ENCODE peak calls at places on chromosomes 2 and 18, in six cellular contexts. G is GM12878, U is mucosa of descending colon, C is dorsolateral prefrontal cortex, H is bronchial epithelial cell, Z is body of pancreas. D is an unnamed sample.
A peak's percentile ranks its signal among the peaks of the same experiment; 100 is the strongest.

GRCh38 chr2:27264253-27264752 is 1.5 kb upstream of the SLC30A3 start:
- DNase-seq in G (no peak), U (no peak), C (no peak), H (no peak), Z (no peak), D (no peak)

GRCh38 chr2:168758970-168759820 is 43.2 kb upstream of the NOSTRIN start:
- DNase-seq in G (peak; percentile 16), U (no peak), C (no peak), H (peak; percentile 57), Z (peak; percentile 29), D (peak; percentile 27)

GRCh38 chr18:7914834-7915670 is 347.9 kb downstream of the PTPRM start:
- DNase-seq in G (no peak), U (no peak), C (no peak), H (no peak), Z (no peak), D (peak; percentile 73)

GRCh38 chr18:12049983-12050811 is 43.4 kb upstream of the ANKRD62 start:
- DNase-seq in G (peak; percentile 59), U (no peak), C (no peak), H (no peak), Z (no peak), D (no peak)

GRCh38 chr2:230471074-230471473 is 55.1 kb downstream of the SP100 start:
- DNase-seq in G (peak; percentile 41), U (no peak), C (no peak), H (no peak), Z (no peak), D (no peak)

GRCh38 chr2:45345331-45346305 is 265.4 kb downstream of the SRBD1 start:
- DNase-seq in G (no peak), U (no peak), C (no peak), H (no peak), Z (no peak), D (no peak)

GRCh38 chr2:238506669-238507068 is 79.9 kb downstream of the ASB1 start:
- DNase-seq in G (no peak), U (no peak), C (no peak), H (no peak), Z (no peak), D (no peak)

GRCh38 chr18:35642802-35643201 is 61.3 kb downstream of the GALNT1 start:
- DNase-seq in G (no peak), U (no peak), C (no peak), H (no peak), Z (no peak), D (no peak)

GRCh38 chr2:15780912-15781574 is 159.3 kb upstream of the MYCN start:
- DNase-seq in G (no peak), U (no peak), C (no peak), H (no peak), Z (no peak), D (no peak)

GRCh38 chr2:239109041-239109915 is 261.4 kb downstream of the TWIST2 start:
- DNase-seq in G (no peak), U (no peak), C (peak; percentile 55), H (peak; percentile 15), Z (no peak), D (peak; percentile 91)

GRCh38 chr2:47282621-47283272 is 120.2 kb upstream of the MSH2 start:
- DNase-seq in G (no peak), U (no peak), C (no peak), H (no peak), Z (no peak), D (no peak)

GRCh38 chr2:213959589-213959988 is 451.3 kb upstream of the VWC2L start:
- DNase-seq in G (no peak), U (no peak), C (no peak), H (peak; percentile 3), Z (no peak), D (no peak)

GRCh38 chr2:28507806-28508764 is 12.2 kb downstream of the PLB1 start:
- DNase-seq in G (no peak), U (no peak), C (no peak), H (peak; percentile 97), Z (no peak), D (peak; percentile 65)

DNA sequence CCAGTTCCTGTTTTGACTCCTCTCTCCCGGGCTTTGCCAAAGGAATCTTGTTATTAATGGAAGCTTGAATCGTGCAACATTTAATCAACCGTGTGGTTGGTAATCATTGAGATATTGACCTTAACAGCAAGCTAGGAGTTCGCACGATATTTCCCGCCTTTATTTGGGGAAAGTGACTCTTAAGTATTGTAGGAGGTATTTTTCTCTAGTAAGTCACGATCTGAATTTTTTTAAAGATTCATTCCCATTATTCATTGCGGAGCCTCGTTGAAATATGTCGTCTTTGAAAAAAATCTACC is 663 bp downstream of the NUP35 start:
- DNase-seq in G (peak; percentile 31), U (no peak), C (no peak), H (no peak), Z (no peak), D (no peak)
- TF ChIP-seq CTCF in G (no peak), U (no peak), C (no peak), H (no peak), Z (no peak), D (no peak)

GRCh38 chr2:23122681-23123080 is 262.3 kb upstream of the KLHL29 start:
- DNase-seq in G (no peak), U (no peak), C (no peak), H (no peak), Z (no peak), D (no peak)

GRCh38 chr2:23120161-23120560 is 264.8 kb upstream of the KLHL29 start:
- DNase-seq in G (no peak), U (no peak), C (no peak), H (no peak), Z (no peak), D (no peak)

GRCh38 chr2:23121968-23122648 is 262.9 kb upstream of the KLHL29 start:
- DNase-seq in G (no peak), U (no peak), C (no peak), H (no peak), Z (no peak), D (no peak)

GRCh38 chr2:23124214-23124735 is 260.7 kb upstream of the KLHL29 start:
- DNase-seq in G (no peak), U (no peak), C (no peak), H (no peak), Z (no peak), D (no peak)

GRCh38 chr2:23123686-23124085 is 261.3 kb upstream of the KLHL29 start:
- DNase-seq in G (no peak), U (no peak), C (no peak), H (no peak), Z (no peak), D (no peak)
- H3K4me3 ChIP-seq in G (no peak overlapping the region), U (no peak overlapping the region), C (no peak overlapping the region), H (no peak overlapping the region), Z (no peak overlapping the region), D (no peak overlapping the region)

DNA sequence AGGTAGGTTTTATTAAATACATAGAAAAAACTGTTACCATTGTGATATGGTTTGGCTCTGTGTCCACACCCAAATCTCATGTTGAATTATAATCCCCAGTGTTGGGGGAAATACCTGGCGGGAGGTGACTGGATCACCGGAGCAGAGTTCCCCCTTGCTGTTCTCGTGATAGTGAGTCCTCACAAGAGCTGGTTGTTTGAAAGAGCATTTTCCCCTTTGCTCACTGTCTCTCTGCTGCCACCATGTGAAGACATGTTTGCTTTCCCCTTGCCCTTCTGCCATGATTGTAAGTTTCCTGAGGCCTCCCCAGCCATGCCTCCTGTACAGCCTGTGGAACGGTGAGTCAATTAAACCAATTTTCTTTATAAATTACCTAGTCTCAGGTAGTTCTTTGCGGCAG is 352.7 kb upstream of the SLC39A10 start:
- DNase-seq in G (no peak), U (no peak), C (no peak), H (peak; percentile 48), Z (no peak), D (no peak)
- TF ChIP-seq CTCF in G (peak; percentile 21), U (no peak), C (no peak), H (peak; percentile 21), Z (no peak), D (peak; percentile 42)

DNA sequence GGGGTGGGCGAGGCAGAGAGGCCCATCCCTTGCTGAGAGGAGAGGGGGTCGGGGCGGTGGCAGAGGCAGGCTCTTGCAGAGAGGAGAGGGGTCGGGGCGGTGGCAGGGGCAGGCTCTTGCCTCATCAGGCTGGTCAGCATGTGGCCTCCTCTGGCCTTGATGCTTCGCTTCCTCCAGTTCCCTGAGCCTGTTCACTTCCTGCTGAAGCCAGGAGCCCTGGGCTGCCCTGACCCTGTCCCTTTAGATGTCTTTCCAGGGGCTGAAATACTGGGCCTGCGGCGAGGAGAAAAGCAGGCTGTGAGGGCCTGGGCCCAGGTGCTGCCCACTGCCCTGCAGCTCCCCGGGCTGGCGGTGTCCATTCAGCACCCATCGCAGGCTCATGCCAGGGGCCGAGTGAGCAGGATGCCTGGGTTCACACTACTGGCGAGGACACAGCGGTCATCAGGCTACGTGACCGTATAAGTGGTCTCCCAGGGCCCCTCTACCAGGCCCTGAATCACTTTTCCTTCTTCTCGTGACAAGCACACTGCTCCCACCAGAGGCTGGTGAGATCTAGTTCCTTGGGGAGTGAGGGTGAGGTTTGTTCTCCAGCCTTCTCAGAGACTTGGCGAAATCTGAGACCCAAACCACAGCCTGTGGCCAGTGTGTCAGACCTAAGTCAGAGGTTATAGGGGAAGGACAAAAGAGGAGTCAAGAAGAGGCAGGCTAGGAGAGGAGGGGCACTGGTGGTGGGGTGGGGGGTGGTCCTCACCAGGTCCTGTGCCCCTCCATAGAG is 6.3 kb upstream of the SEMA4C start:
- DNase-seq in G (no peak), U (no peak), C (no peak), H (no peak), Z (no peak), D (no peak)
- H3K4me3 ChIP-seq in G (no peak overlapping the region), U (no peak overlapping the region), C (no peak overlapping the region), H (no peak overlapping the region), Z (no peak overlapping the region), D (no peak overlapping the region)

DNA sequence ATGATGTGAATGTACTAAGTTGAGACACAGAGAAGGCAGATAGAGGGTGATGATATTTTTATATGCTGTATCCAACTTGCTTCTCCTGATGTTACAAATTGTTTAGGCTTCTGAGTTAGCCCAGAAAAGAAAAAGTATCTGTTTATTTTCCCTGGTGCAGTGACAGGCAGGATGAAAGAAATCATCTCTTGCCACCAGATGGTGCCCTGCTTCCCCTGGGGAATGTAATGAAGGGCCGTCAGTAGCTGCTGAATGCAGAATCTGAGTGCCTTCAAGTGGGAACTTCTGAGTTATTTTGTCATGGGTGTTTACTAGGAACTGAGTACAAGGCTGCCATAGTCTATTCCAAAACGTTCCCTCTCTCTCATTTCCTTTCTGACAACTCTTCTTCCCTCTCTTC is 525.6 kb downstream of the MBD2 start:
- DNase-seq in G (no peak), U (no peak), C (peak; percentile 6), H (peak; percentile 46), Z (no peak), D (peak; percentile 13)
- TF ChIP-seq CTCF in G (peak; percentile 39), U (no peak), C (peak; percentile 72), H (peak; percentile 66), Z (peak; percentile 7), D (peak; percentile 90)

DNA sequence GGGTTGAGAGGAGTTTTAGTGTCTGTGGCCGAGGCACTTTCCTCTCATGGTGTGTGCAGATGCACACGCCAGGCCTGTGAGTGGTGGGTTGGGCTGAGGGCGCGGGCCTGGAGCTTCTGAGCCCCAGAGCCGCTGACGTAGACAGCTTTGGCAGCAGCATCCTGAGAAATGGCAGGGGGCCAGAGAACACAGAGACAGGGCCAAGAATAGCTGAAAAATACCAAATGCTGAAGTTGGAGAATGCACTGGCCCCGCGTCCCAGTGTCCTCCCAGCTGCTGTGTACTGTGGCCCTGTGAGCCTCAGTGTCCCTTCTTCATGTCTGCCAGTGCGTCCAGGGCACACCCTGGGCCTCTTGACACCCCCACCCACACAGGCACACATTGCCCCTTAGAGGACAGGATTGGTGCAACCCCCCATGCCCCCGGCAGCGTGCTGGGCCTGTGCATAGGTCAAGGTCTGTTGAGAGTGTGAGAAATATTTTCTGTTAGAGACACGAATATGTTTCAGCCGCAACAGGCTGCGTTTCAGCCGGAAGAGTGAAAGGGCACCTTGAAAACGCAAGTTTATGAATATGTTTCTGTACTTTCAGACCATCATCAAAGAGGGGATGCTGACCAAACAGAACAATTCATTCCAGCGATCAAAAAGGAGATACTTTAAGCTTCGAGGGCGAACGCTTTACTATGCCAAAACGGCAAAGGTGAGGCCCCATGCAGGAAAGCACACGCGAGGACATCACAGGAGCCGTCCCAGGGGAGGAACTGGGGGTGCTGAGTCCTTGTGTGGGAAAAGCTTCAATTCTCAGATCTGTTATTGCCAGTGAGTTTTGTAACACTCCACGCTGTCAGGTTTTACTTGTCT is 33.6 kb downstream of the DGKD start:
- DNase-seq in G (no peak), U (peak; percentile 69), C (peak; percentile 94), H (no peak), Z (peak; percentile 84), D (peak; percentile 54)
- H3K4me3 ChIP-seq in G (no peak overlapping the region), U (no peak overlapping the region), C (peak overlapping the region; percentile 7), H (no peak overlapping the region), Z (no peak overlapping the region), D (no peak overlapping the region)